ENCODE peak calls at places on chromosomes 7 and 10, in eight cellular contexts. One of them, this sample, is unnamed.

GRCh38 chr7:114502454-114503254 is 88.0 kb downstream of the FOXP2 start:
- DNase-seq in tibial nerve: no peak
- DNase-seq in mesendoderm: no peak
- DNase-seq in right lobe of liver: no peak
- DNase-seq in cardiac muscle cell: peak; percentile 67
- DNase-seq in aorta: no peak
- DNase-seq in Karpas-422: no peak
- DNase-seq in body of pancreas: peak; percentile 9
- DNase-seq in this sample: no peak

GRCh38 chr7:155988421-155988820 is 176.2 kb upstream of the SHH start:
- DNase-seq in tibial nerve: no peak
- DNase-seq in mesendoderm: no peak
- DNase-seq in cardiac muscle cell: no peak
- DNase-seq in Karpas-422: no peak
- DNase-seq in right lobe of liver: no peak
- DNase-seq in body of pancreas: no peak
- DNase-seq in aorta: peak; percentile 57
- DNase-seq in this sample: no peak

GRCh38 chr10:72257051-72257892 is 16.5 kb upstream of the DDIT4 start:
- DNase-seq in mesendoderm: no peak
- DNase-seq in Karpas-422: no peak
- DNase-seq in cardiac muscle cell: peak; percentile 40
- DNase-seq in body of pancreas: no peak
- DNase-seq in right lobe of liver: no peak
- DNase-seq in tibial nerve: no peak
- DNase-seq in aorta: no peak
- DNase-seq in this sample: no peak

GRCh38 chr10:89702121-89702480 is 711 bp downstream of the KIF20B start:
- DNase-seq in tibial nerve: no peak
- DNase-seq in mesendoderm: no peak
- DNase-seq in Karpas-422: peak; percentile 49
- DNase-seq in right lobe of liver: no peak
- DNase-seq in cardiac muscle cell: no peak
- DNase-seq in aorta: no peak
- DNase-seq in body of pancreas: no peak
- DNase-seq in this sample: no peak

GRCh38 chr7:33774762-33775523 is 130.4 kb upstream of the BMPER start:
- DNase-seq in right lobe of liver: no peak
- DNase-seq in Karpas-422: no peak
- DNase-seq in mesendoderm: no peak
- DNase-seq in tibial nerve: peak; percentile 25
- DNase-seq in body of pancreas: peak; percentile 40
- DNase-seq in aorta: no peak
- DNase-seq in cardiac muscle cell: peak; percentile 99
- DNase-seq in this sample: peak; percentile 37

GRCh38 chr7:55488804-55489340 is 83.4 kb downstream of the VOPP1 start:
- DNase-seq in right lobe of liver: no peak
- DNase-seq in cardiac muscle cell: no peak
- DNase-seq in tibial nerve: no peak
- DNase-seq in aorta: no peak
- DNase-seq in Karpas-422: no peak
- DNase-seq in mesendoderm: no peak
- DNase-seq in body of pancreas: no peak
- DNase-seq in this sample: no peak

GRCh38 chr7:103524042-103524907 is 78.3 kb upstream of the SLC26A5 start:
- DNase-seq in body of pancreas: no peak
- DNase-seq in cardiac muscle cell: peak; percentile 55
- DNase-seq in tibial nerve: no peak
- DNase-seq in Karpas-422: peak; percentile 65
- DNase-seq in mesendoderm: peak; percentile 51
- DNase-seq in right lobe of liver: no peak
- DNase-seq in aorta: no peak
- DNase-seq in this sample: no peak

GRCh38 chr10:31808258-31809218 is 120.1 kb downstream of the ARHGAP12 start:
- DNase-seq in right lobe of liver: no peak
- DNase-seq in cardiac muscle cell: peak; percentile 88
- DNase-seq in tibial nerve: no peak
- DNase-seq in mesendoderm: peak; percentile 46
- DNase-seq in Karpas-422: peak; percentile 80
- DNase-seq in aorta: no peak
- DNase-seq in body of pancreas: peak; percentile 12
- DNase-seq in this sample: no peak

GRCh38 chr7:90594791-90595317 is 1.3 kb upstream of the CDK14 start:
- DNase-seq in mesendoderm: peak; percentile 92
- DNase-seq in cardiac muscle cell: peak; percentile 86
- DNase-seq in Karpas-422: no peak
- DNase-seq in tibial nerve: peak; percentile 28
- DNase-seq in body of pancreas: peak; percentile 36
- DNase-seq in right lobe of liver: no peak
- DNase-seq in aorta: peak; percentile 79
- DNase-seq in this sample: no peak

GRCh38 chr7:22668971-22669401 is 58.0 kb upstream of the IL6 start:
- DNase-seq in aorta: no peak
- DNase-seq in cardiac muscle cell: no peak
- DNase-seq in tibial nerve: no peak
- DNase-seq in Karpas-422: no peak
- DNase-seq in mesendoderm: peak; percentile 80
- DNase-seq in right lobe of liver: no peak
- DNase-seq in body of pancreas: no peak
- DNase-seq in this sample: no peak

GRCh38 chr7:22667562-22668239 is 59.3 kb upstream of the IL6 start:
- DNase-seq in tibial nerve: no peak
- DNase-seq in Karpas-422: no peak
- DNase-seq in mesendoderm: peak; percentile 87
- DNase-seq in cardiac muscle cell: peak; percentile 32
- DNase-seq in body of pancreas: no peak
- DNase-seq in aorta: no peak
- DNase-seq in right lobe of liver: no peak
- DNase-seq in this sample: no peak

GRCh38 chr7:22665816-22666375 is 61.1 kb upstream of the IL6 start:
- DNase-seq in aorta: no peak
- DNase-seq in tibial nerve: no peak
- DNase-seq in body of pancreas: no peak
- DNase-seq in right lobe of liver: no peak
- DNase-seq in cardiac muscle cell: peak; percentile 33
- DNase-seq in mesendoderm: no peak
- DNase-seq in Karpas-422: no peak
- DNase-seq in this sample: no peak

GRCh38 chr7:22666732-22667131 is 60.3 kb upstream of the IL6 start:
- DNase-seq in cardiac muscle cell: peak; percentile 60
- DNase-seq in Karpas-422: no peak
- DNase-seq in aorta: no peak
- DNase-seq in right lobe of liver: no peak
- DNase-seq in mesendoderm: no peak
- DNase-seq in tibial nerve: no peak
- DNase-seq in body of pancreas: no peak
- DNase-seq in this sample: no peak

GRCh38 chr7:22667187-22667561 is 59.8 kb upstream of the IL6 start:
- DNase-seq in tibial nerve: no peak
- DNase-seq in cardiac muscle cell: no peak
- DNase-seq in aorta: no peak
- DNase-seq in Karpas-422: no peak
- DNase-seq in body of pancreas: no peak
- DNase-seq in right lobe of liver: no peak
- DNase-seq in mesendoderm: no peak
- DNase-seq in this sample: no peak
- H3K4me1 ChIP-seq in tibial nerve: no peaks in the 10 kb centered on the region
- H3K4me1 ChIP-seq in cardiac muscle cell: no peaks in the 10 kb centered on the region
- H3K4me1 ChIP-seq in aorta: peaks cover 1% of the 10 kb centered on the region
- H3K4me1 ChIP-seq in Karpas-422: peaks cover 12% of the 10 kb centered on the region
- H3K4me1 ChIP-seq in body of pancreas: no peaks in the 10 kb centered on the region
- H3K4me1 ChIP-seq in right lobe of liver: no peaks in the 10 kb centered on the region
- H3K4me1 ChIP-seq in mesendoderm: peaks cover 13% of the 10 kb centered on the region
- H3K4me1 ChIP-seq in this sample: peaks cover 15% of the 10 kb centered on the region

DNA sequence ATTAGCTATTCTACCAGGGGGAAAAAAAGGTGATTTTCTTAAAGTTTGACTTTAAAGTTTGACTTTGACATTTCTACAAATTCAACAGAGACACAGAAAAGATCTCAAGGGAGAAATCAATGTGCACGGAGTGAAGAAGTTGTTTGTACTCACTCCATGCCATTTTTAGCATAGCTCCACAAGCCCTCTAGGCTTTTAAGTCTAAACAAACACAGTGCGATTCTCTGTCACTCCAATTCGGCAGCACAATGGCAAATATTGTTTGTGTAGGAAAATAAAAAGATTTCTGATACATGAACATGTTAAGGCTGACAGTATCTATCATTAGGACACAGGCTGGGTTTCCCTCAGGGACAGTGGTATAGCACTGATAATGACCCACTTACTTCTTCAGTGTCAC is 28.1 kb downstream of the GSAP start:
- DNase-seq in cardiac muscle cell: no peak
- DNase-seq in aorta: no peak
- DNase-seq in mesendoderm: no peak
- DNase-seq in tibial nerve: no peak
- DNase-seq in right lobe of liver: no peak
- DNase-seq in body of pancreas: no peak
- DNase-seq in Karpas-422: no peak
- DNase-seq in this sample: no peak
- H3K27ac ChIP-seq in cardiac muscle cell: peak overlapping the region; percentile 73
- H3K27ac ChIP-seq in aorta: no peak overlapping the region
- H3K27ac ChIP-seq in mesendoderm: no peak overlapping the region
- H3K27ac ChIP-seq in tibial nerve: no peak overlapping the region
- H3K27ac ChIP-seq in right lobe of liver: no peak overlapping the region
- H3K27ac ChIP-seq in body of pancreas: no peak overlapping the region
- H3K27ac ChIP-seq in Karpas-422: no peak overlapping the region
- H3K27ac ChIP-seq in this sample: no peak overlapping the region

GRCh38 chr7:134827889-134828288 is 48.5 kb downstream of the CALD1 start:
- DNase-seq in mesendoderm: no peak
- DNase-seq in aorta: no peak
- DNase-seq in tibial nerve: no peak
- DNase-seq in right lobe of liver: no peak
- DNase-seq in Karpas-422: no peak
- DNase-seq in cardiac muscle cell: peak; percentile 94
- DNase-seq in body of pancreas: no peak
- DNase-seq in this sample: no peak

GRCh38 chr7:134826105-134826504 is 46.7 kb downstream of the CALD1 start:
- DNase-seq in cardiac muscle cell: peak; percentile 93
- DNase-seq in mesendoderm: no peak
- DNase-seq in aorta: no peak
- DNase-seq in Karpas-422: no peak
- DNase-seq in right lobe of liver: no peak
- DNase-seq in body of pancreas: no peak
- DNase-seq in tibial nerve: no peak
- DNase-seq in this sample: no peak

GRCh38 chr7:134827436-134827835 is 48.0 kb downstream of the CALD1 start:
- DNase-seq in tibial nerve: no peak
- DNase-seq in Karpas-422: no peak
- DNase-seq in body of pancreas: no peak
- DNase-seq in cardiac muscle cell: no peak
- DNase-seq in right lobe of liver: no peak
- DNase-seq in mesendoderm: no peak
- DNase-seq in aorta: no peak
- DNase-seq in this sample: no peak

GRCh38 chr7:134829381-134829986 is 50.0 kb downstream of the CALD1 start:
- DNase-seq in tibial nerve: no peak
- DNase-seq in right lobe of liver: no peak
- DNase-seq in Karpas-422: no peak
- DNase-seq in mesendoderm: no peak
- DNase-seq in body of pancreas: no peak
- DNase-seq in aorta: no peak
- DNase-seq in cardiac muscle cell: no peak
- DNase-seq in this sample: no peak

GRCh38 chr7:134828361-134828760 is 48.9 kb downstream of the CALD1 start:
- DNase-seq in Karpas-422: no peak
- DNase-seq in aorta: no peak
- DNase-seq in cardiac muscle cell: peak; percentile 50
- DNase-seq in mesendoderm: no peak
- DNase-seq in body of pancreas: no peak
- DNase-seq in right lobe of liver: no peak
- DNase-seq in tibial nerve: no peak
- DNase-seq in this sample: no peak
- H3K4me3 ChIP-seq in Karpas-422: no peak overlapping the region
- H3K4me3 ChIP-seq in aorta: no peak overlapping the region
- H3K4me3 ChIP-seq in cardiac muscle cell: no peak overlapping the region
- H3K4me3 ChIP-seq in mesendoderm: no peak overlapping the region
- H3K4me3 ChIP-seq in body of pancreas: no peak overlapping the region
- H3K4me3 ChIP-seq in right lobe of liver: no peak overlapping the region
- H3K4me3 ChIP-seq in tibial nerve: no peak overlapping the region
- H3K4me3 ChIP-seq in this sample: no peak overlapping the region

GRCh38 chr10:132273966-132274365 is 33.8 kb downstream of the STK32C start:
- DNase-seq in tibial nerve: no peak
- DNase-seq in mesendoderm: no peak
- DNase-seq in Karpas-422: no peak
- DNase-seq in aorta: peak; percentile 62
- DNase-seq in right lobe of liver: peak; percentile 23
- DNase-seq in body of pancreas: no peak
- DNase-seq in cardiac muscle cell: no peak
- DNase-seq in this sample: no peak
- H3K4me1 ChIP-seq in tibial nerve: no peaks in the 10 kb centered on the region
- H3K4me1 ChIP-seq in mesendoderm: no peaks in the 10 kb centered on the region
- H3K4me1 ChIP-seq in Karpas-422: no peaks in the 10 kb centered on the region
- H3K4me1 ChIP-seq in aorta: no peaks in the 10 kb centered on the region
- H3K4me1 ChIP-seq in right lobe of liver: no peaks in the 10 kb centered on the region
- H3K4me1 ChIP-seq in body of pancreas: no peaks in the 10 kb centered on the region
- H3K4me1 ChIP-seq in cardiac muscle cell: no peaks in the 10 kb centered on the region
- H3K4me1 ChIP-seq in this sample: no peaks in the 10 kb centered on the region

GRCh38 chr7:139973091-139973490 is 89.7 kb downstream of the PARP12 start:
- DNase-seq in tibial nerve: no peak
- DNase-seq in right lobe of liver: no peak
- DNase-seq in cardiac muscle cell: no peak
- DNase-seq in body of pancreas: no peak
- DNase-seq in aorta: no peak
- DNase-seq in mesendoderm: no peak
- DNase-seq in Karpas-422: no peak
- DNase-seq in this sample: no peak

GRCh38 chr7:139968931-139969330 is 93.8 kb downstream of the PARP12 start:
- DNase-seq in aorta: no peak
- DNase-seq in mesendoderm: no peak
- DNase-seq in Karpas-422: no peak
- DNase-seq in cardiac muscle cell: no peak
- DNase-seq in tibial nerve: no peak
- DNase-seq in right lobe of liver: no peak
- DNase-seq in body of pancreas: no peak
- DNase-seq in this sample: no peak

GRCh38 chr7:139976055-139976837 is 86.5 kb downstream of the PARP12 start:
- DNase-seq in mesendoderm: no peak
- DNase-seq in Karpas-422: no peak
- DNase-seq in right lobe of liver: no peak
- DNase-seq in cardiac muscle cell: no peak
- DNase-seq in body of pancreas: no peak
- DNase-seq in aorta: no peak
- DNase-seq in tibial nerve: no peak
- DNase-seq in this sample: no peak

GRCh38 chr7:139974179-139974811 is 88.5 kb downstream of the PARP12 start:
- DNase-seq in aorta: no peak
- DNase-seq in right lobe of liver: no peak
- DNase-seq in Karpas-422: no peak
- DNase-seq in body of pancreas: no peak
- DNase-seq in cardiac muscle cell: no peak
- DNase-seq in mesendoderm: no peak
- DNase-seq in tibial nerve: no peak
- DNase-seq in this sample: no peak

GRCh38 chr7:139972000-139972399 is 90.8 kb downstream of the PARP12 start:
- DNase-seq in aorta: no peak
- DNase-seq in cardiac muscle cell: no peak
- DNase-seq in Karpas-422: peak; percentile 66
- DNase-seq in body of pancreas: no peak
- DNase-seq in right lobe of liver: no peak
- DNase-seq in mesendoderm: peak; percentile 47
- DNase-seq in tibial nerve: no peak
- DNase-seq in this sample: no peak
- H3K27ac ChIP-seq in aorta: no peak overlapping the region
- H3K27ac ChIP-seq in cardiac muscle cell: no peak overlapping the region
- H3K27ac ChIP-seq in Karpas-422: no peak overlapping the region
- H3K27ac ChIP-seq in body of pancreas: no peak overlapping the region
- H3K27ac ChIP-seq in right lobe of liver: no peak overlapping the region
- H3K27ac ChIP-seq in mesendoderm: no peak overlapping the region
- H3K27ac ChIP-seq in tibial nerve: no peak overlapping the region
- H3K27ac ChIP-seq in this sample: no peak overlapping the region

This sample was measured in left lung.